ENCODE peak calls at places on chromosome 20, in six cellular contexts. I is H9, N is IMR-90, S is mesenchymal stem cell, T is trophoblast cell, C is H1. F is an unnamed sample.
A peak's percentile ranks its signal among the peaks of the same experiment; 100 is the strongest.

GRCh38 chr20:37940161-37940560 is 37.2 kb downstream of the VSTM2L start:
- DNase-seq in N (no peak), C (no peak), I (peak; percentile 19), S (no peak), T (no peak), F (no peak)

GRCh38 chr20:2866236-2866635 is 7.0 kb upstream of the PTPRA start:
- DNase-seq in T (no peak), C (no peak), N (no peak), I (no peak), S (no peak), F (no peak)

GRCh38 chr20:21714297-21715192 is 9.1 kb downstream of the PAX1 start:
- DNase-seq in S (no peak), I (peak; percentile 66), T (no peak), N (no peak), C (no peak), F (no peak)

GRCh38 chr20:1391640-1392442 is 1.0 kb downstream of the FKBP1A start:
- DNase-seq in C (no peak), T (peak; percentile 11), S (peak; percentile 80), I (peak; percentile 62), N (peak; percentile 43), F (no peak)

GRCh38 chr20:1005452-1006027 is 3.4 kb upstream of the RSPO4 start:
- DNase-seq in N (peak; percentile 24), S (no peak), T (peak; percentile 59), I (peak; percentile 85), C (peak; percentile 34), F (peak; percentile 35)

GRCh38 chr20:62235001-62235776 is 3.1 kb upstream of the OSBPL2 start:
- DNase-seq in S (no peak), N (no peak), T (no peak), I (no peak), C (no peak), F (no peak)

GRCh38 chr20:49928411-49929141 is 7.6 kb upstream of the RNF114 start:
- DNase-seq in C (peak; percentile 47), S (peak; percentile 89), N (peak; percentile 89), I (peak; percentile 78), T (peak; percentile 98), F (peak; percentile 73)

GRCh38 chr20:12829121-12829520 is 179.7 kb upstream of the SPTLC3 start:
- DNase-seq in I (no peak), S (no peak), C (no peak), T (no peak), N (no peak), F (no peak)

GRCh38 chr20:63496404-63497120 is 2.3 kb downstream of the EEF1A2 start:
- DNase-seq in T (no peak), S (no peak), C (no peak), I (peak; percentile 35), N (no peak), F (no peak)

GRCh38 chr20:3307078-3307477 is 68.1 kb upstream of the SLC4A11 start:
- DNase-seq in N (no peak), T (no peak), S (no peak), I (no peak), C (no peak), F (no peak)

GRCh38 chr20:49297605-49298530 is 20.0 kb upstream of the ZNFX1 start:
- DNase-seq in C (no peak), I (no peak), N (no peak), T (no peak), S (no peak), F (no peak)

GRCh38 chr20:62339647-62340062 is 27.5 kb downstream of the LAMA5 start:
- DNase-seq in C (no peak), N (no peak), I (no peak), T (no peak), S (no peak), F (no peak)

GRCh38 chr20:24991897-24992419 is 593 bp downstream of the APMAP start:
- DNase-seq in I (no peak), C (no peak), N (no peak), T (no peak), S (peak; percentile 44), F (no peak)

GRCh38 chr20:61845276-61845675 is 220.4 kb downstream of the TAF4 start:
- DNase-seq in C (no peak), N (no peak), I (no peak), S (no peak), T (no peak), F (peak; percentile 27)

GRCh38 chr20:4156411-4156810 is 141.1 kb upstream of the RNF24 start:
- DNase-seq in I (no peak), C (no peak), T (no peak), N (no peak), S (no peak), F (no peak)

GRCh38 chr20:64146301-64146935 is 17.8 kb upstream of the MYT1 start:
- DNase-seq in N (no peak), I (no peak), C (no peak), S (no peak), T (no peak), F (peak; percentile 50)

GRCh38 chr20:9241232-9241692 is 172.4 kb downstream of the PLCB4 start:
- DNase-seq in T (peak; percentile 21), N (peak; percentile 54), S (peak; percentile 56), C (no peak), I (no peak), F (no peak)

DNA sequence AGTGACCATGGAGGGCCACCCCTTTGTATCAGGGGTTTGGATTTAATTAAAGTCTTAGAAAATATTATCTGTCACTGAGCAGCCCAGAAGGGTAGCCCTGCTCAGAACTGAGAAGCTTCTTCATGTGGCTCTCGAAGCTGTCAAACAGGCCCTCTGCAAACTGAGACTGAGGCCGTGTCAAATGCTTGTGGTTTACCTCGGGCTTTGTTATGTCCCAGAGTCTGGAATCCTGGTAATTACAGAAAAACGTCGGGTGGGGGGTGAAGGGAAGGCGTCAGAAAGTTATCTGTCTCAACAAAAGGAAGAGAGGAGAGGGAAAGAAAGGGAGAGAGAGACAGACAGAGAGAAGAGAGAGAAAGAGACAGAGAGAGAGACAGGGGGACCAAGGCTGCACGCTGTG is 200.8 kb downstream of the BMP7 start:
- DNase-seq in I (no peak), T (peak; percentile 49), C (no peak), S (peak; percentile 65), N (no peak), F (no peak)
- H4K91ac ChIP-seq in I (no peak overlapping the region), T (peak overlapping the region; percentile 91), C (no peak overlapping the region), S (no peak overlapping the region), N (no peak overlapping the region), F (no peak overlapping the region)

DNA sequence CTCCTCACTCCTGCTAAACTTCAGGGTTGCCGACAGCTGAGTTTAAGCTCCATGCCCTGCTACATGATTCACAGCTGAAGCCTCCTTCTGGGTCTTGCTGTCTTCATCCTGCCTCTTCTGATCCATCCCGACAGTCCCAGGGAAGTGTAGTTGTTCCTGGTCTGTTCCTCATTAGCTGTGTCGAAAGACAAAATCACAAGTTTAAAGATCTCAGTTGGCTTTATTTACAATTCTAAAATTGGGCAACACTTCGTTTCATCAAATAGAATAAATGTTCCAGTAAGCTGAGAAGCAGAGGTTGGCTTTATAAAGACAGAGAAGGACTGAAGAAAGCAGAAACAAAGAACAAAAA is 4.1 kb upstream of the SLC2A10 start:
- DNase-seq in T (no peak), C (no peak), I (no peak), S (peak; percentile 22), N (peak; percentile 13), F (no peak)
- H2AFZ ChIP-seq in T (no peak overlapping the region), C (no peak overlapping the region), I (no peak overlapping the region), S (no peak overlapping the region), N (peak overlapping the region; percentile 34), F (peak overlapping the region; percentile 25)

GRCh38 chr20:10538768-10539167 is 103.7 kb downstream of the SLX4IP start:
- DNase-seq in I (no peak), N (no peak), T (no peak), S (no peak), C (no peak), F (no peak)
- H4K91ac ChIP-seq in I (no peak overlapping the region), N (no peak overlapping the region), T (no peak overlapping the region), S (no peak overlapping the region), C (no peak overlapping the region), F (no peak overlapping the region)

GRCh38 chr20:36629719-36630340 is 16.2 kb downstream of the SLA2 start:
- DNase-seq in S (peak; percentile 18), N (no peak), C (no peak), I (no peak), T (no peak), F (no peak)
- H2AFZ ChIP-seq in S (peak overlapping the region; percentile 66), N (no peak overlapping the region), C (no peak overlapping the region), I (no peak overlapping the region), T (no peak overlapping the region), F (peak overlapping the region; percentile 92)

DNA sequence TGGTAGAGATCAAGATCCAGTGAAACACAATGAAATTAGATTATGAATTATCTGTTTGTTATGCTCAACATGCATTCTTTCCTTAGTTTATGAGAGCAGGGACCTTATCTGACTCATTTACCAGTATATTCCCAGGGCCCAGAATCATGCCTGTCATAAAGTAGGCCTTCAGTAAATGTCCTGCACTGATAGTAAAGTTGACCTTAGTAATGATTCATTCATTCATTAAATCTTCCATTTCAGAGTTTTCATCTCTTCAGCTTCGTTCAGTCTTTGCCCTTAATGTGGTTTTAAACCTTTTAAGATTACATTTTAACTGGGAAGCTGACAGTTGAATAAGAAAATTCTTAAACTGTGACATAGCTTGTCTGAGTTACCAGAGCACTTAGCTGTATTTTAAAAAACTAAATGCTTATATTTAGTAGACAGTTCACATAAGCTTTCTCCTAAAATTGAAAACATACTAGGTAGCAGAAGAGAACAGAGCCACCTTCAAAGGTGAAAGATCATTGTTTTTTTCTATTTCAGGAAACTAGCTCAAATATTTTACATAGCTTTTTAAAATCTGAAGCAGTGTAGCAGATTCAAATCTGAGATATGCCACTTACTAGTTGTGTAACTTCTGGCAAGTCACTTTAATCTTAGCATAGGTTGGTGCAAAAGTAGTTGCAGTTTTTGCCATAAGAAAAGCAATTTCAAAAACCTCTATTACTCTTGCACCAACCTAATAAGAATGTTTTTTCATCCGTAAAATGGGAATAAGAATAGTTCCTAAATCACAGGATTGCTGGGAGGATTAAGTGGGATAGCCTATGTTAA is 41.4 kb downstream of the MCM8 start:
- DNase-seq in C (no peak), N (peak; percentile 61), I (no peak), T (peak; percentile 79), S (peak; percentile 50), F (no peak)
- H4K91ac ChIP-seq in C (no peak overlapping the region), N (no peak overlapping the region), I (no peak overlapping the region), T (no peak overlapping the region), S (no peak overlapping the region), F (no peak overlapping the region)

GRCh38 chr20:11168026-11168425 is 494.2 kb upstream of the JAG1 start:
- DNase-seq in I (no peak), C (no peak), S (no peak), T (no peak), N (peak; percentile 61), F (no peak)

GRCh38 chr20:11166716-11167115 is 492.9 kb upstream of the JAG1 start:
- DNase-seq in T (no peak), S (no peak), C (no peak), N (peak; percentile 30), I (no peak), F (no peak)

GRCh38 chr20:11170565-11170964 is 496.8 kb upstream of the JAG1 start:
- DNase-seq in I (no peak), S (no peak), C (no peak), N (peak; percentile 37), T (no peak), F (no peak)

GRCh38 chr20:11172881-11173280 is 499.1 kb upstream of the JAG1 start:
- DNase-seq in C (no peak), N (no peak), T (no peak), I (no peak), S (no peak), F (no peak)

GRCh38 chr20:11170025-11170424 is 496.2 kb upstream of the JAG1 start:
- DNase-seq in C (no peak), I (no peak), T (no peak), N (no peak), S (no peak), F (no peak)
- H2AFZ ChIP-seq in C (no peak overlapping the region), I (no peak overlapping the region), T (no peak overlapping the region), N (no peak overlapping the region), S (no peak overlapping the region), F (no peak overlapping the region)